ENCODE peak calls at places on chromosomes 16 and 17, in six cellular contexts. V, X, B, J, M and Y are unnamed samples. For H3K4me1, the result is how much of the 10 kb centered on the place peaks cover.

GRCh38 chr17:30530346-30531025 is 53.3 kb downstream of the GOSR1 start:
- DNase-seq in V (no peak), X (no peak), B (no peak), J (no peak), M (no peak), Y (no peak)

GRCh38 chr16:51009359-51009758 is 141.7 kb downstream of the SALL1 start:
- DNase-seq in V (no peak), X (no peak), B (no peak), J (no peak), M (no peak), Y (no peak)

GRCh38 chr17:75012320-75013076 is at the start of gene MRPL58:
- DNase-seq in V (peak), X (peak), B (peak), J (peak), M (peak), Y (peak)

GRCh38 chr17:78278139-78278741 is 46.8 kb downstream of the TMEM235 start:
- DNase-seq in V (no peak), X (no peak), B (no peak), J (no peak), M (no peak), Y (no peak)

GRCh38 chr17:83195330-83196087 is 116.1 kb downstream of the METRNL start:
- DNase-seq in V (peak), X (peak), B (peak), J (peak), M (no peak), Y (no peak)

GRCh38 chr16:22348296-22348695 is 26.1 kb downstream of the CDR2 start:
- DNase-seq in V (no peak), X (no peak), B (no peak), J (no peak), M (no peak), Y (no peak)

GRCh38 chr17:78409191-78409621 is 30.8 kb downstream of the PGS1 start:
- DNase-seq in V (peak), X (no peak), B (no peak), J (no peak), M (no peak), Y (no peak)

GRCh38 chr17:74512041-74512440 is 19.2 kb downstream of the CD300LB start:
- DNase-seq in V (no peak), X (peak), B (peak), J (no peak), M (no peak), Y (no peak)

GRCh38 chr17:28392491-28392890 is 13.5 kb downstream of the SLC46A1 start:
- DNase-seq in V (no peak), X (no peak), B (no peak), J (no peak), M (no peak), Y (no peak)

GRCh38 chr17:81550830-81551457 is 1.2 kb downstream of the FAAP100 start:
- DNase-seq in V (no peak), X (no peak), B (no peak), J (no peak), M (no peak), Y (no peak)

GRCh38 chr17:71530227-71530626 is 590.6 kb upstream of the SOX9 start:
- DNase-seq in V (no peak), X (no peak), B (no peak), J (no peak), M (no peak), Y (no peak)

GRCh38 chr16:77993111-77993571 is 29.2 kb upstream of the CLEC3A start:
- DNase-seq in V (no peak), X (no peak), B (peak), J (no peak), M (no peak), Y (no peak)

GRCh38 chr16:635573-636205 is 416 bp downstream of the METTL26 start:
- DNase-seq in V (no peak), X (no peak), B (no peak), J (no peak), M (no peak), Y (no peak)

GRCh38 chr17:77744268-77744988 is 214.1 kb upstream of the TNRC6C start:
- DNase-seq in V (no peak), X (no peak), B (no peak), J (peak), M (no peak), Y (no peak)

GRCh38 chr17:82299452-82299851 is 18.0 kb downstream of the CD7 start:
- DNase-seq in V (no peak), X (no peak), B (no peak), J (peak), M (no peak), Y (peak)

GRCh38 chr16:22191966-22192260 is 14.2 kb upstream of the EEF2K start:
- DNase-seq in V (no peak), X (no peak), B (no peak), J (no peak), M (peak), Y (peak)

GRCh38 chr17:10875984-10876555 is 38.2 kb upstream of the PIRT start:
- DNase-seq in V (no peak), X (no peak), B (peak), J (no peak), M (peak), Y (no peak)

GRCh38 chr17:48577330-48577945 is 712 bp downstream of the HOXB4 start:
- DNase-seq in V (no peak), X (no peak), B (peak), J (no peak), M (no peak), Y (no peak)

GRCh38 chr17:76585649-76586593 is at the start of gene ST6GALNAC2:
- DNase-seq in V (peak), X (peak), B (peak), J (no peak), M (peak), Y (no peak)

GRCh38 chr16:85863384-85863774 is 35.6 kb upstream of the IRF8 start:
- DNase-seq in V (no peak), X (no peak), B (no peak), J (no peak), M (no peak), Y (no peak)

GRCh38 chr16:66416981-66417700 is 10.0 kb upstream of the BEAN1 start:
- DNase-seq in V (no peak), X (no peak), B (no peak), J (no peak), M (no peak), Y (no peak)

GRCh38 chr17:73595068-73595865 is 49.0 kb downstream of the SDK2 start:
- DNase-seq in V (peak), X (no peak), B (peak), J (no peak), M (peak), Y (no peak)

GRCh38 chr16:88303890-88304819 is 78.6 kb upstream of the ZNF469 start:
- DNase-seq in V (no peak), X (peak), B (peak), J (no peak), M (peak), Y (no peak)

GRCh38 chr17:44071198-44071520 is 624 bp downstream of the G6PC3 start:
- DNase-seq in V (no peak), X (no peak), B (no peak), J (peak), M (no peak), Y (no peak)

GRCh38 chr16:30068750-30069574 is 3.4 kb downstream of the ALDOA start:
- DNase-seq in V (no peak), X (no peak), B (no peak), J (no peak), M (peak), Y (peak)

GRCh38 chr16:84007520-84007919 is 35.1 kb downstream of the SLC38A8 start:
- DNase-seq in V (no peak), X (peak), B (no peak), J (no peak), M (no peak), Y (no peak)

GRCh38 chr17:17675925-17676534 is 5.2 kb upstream of the RAI1 start:
- DNase-seq in V (no peak), X (no peak), B (no peak), J (no peak), M (no peak), Y (no peak)

GRCh38 chr17:80694992-80695912 is 150.6 kb downstream of the RPTOR start:
- DNase-seq in V (no peak), X (no peak), B (no peak), J (no peak), M (no peak), Y (no peak)

GRCh38 chr16:85570213-85570734 is 42.8 kb upstream of the GSE1 start:
- DNase-seq in V (no peak), X (no peak), B (no peak), J (no peak), M (no peak), Y (no peak)

GRCh38 chr16:88754912-88755744 is 29.9 kb downstream of the PIEZO1 start:
- DNase-seq in V (no peak), X (no peak), B (peak), J (no peak), M (no peak), Y (peak)

GRCh38 chr16:28213396-28213795 is 1.6 kb upstream of the XPO6 start:
- DNase-seq in V (no peak), X (no peak), B (no peak), J (no peak), M (no peak), Y (no peak)

GRCh38 chr17:2057130-2057713 is 2.3 kb downstream of the HIC1 start:
- DNase-seq in V (no peak), X (no peak), B (peak), J (peak), M (peak), Y (no peak)
- H3K4me3 ChIP-seq in V (peak), X (no peak), B (peak), J (peak), M (no peak), Y (no peak)

DNA sequence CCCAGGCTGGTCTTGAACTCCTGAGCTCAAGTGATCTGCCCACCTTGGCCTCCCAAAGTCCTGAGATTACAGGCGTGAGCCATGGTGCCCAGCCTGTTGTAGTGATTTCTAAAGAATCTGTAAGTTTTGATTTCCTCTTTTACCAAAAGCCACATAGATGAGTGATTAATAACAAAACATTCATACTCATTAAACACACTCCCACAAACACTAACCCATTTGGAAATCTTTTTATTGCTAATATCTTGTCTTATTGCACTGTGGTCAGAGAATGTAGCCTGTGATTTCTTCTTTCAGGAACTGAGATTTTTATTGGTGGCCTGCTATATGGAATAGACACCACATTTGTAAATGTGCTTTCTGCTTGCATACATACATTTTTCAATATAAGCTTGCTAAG is 31.6 kb downstream of the MYH10 start:
- DNase-seq in V (no peak), X (no peak), B (no peak), J (no peak), M (no peak), Y (no peak)
- H3K4me1 ChIP-seq in V (under half), X (under half), B (under half), J (under half), M (under half), Y (under half)

DNA sequence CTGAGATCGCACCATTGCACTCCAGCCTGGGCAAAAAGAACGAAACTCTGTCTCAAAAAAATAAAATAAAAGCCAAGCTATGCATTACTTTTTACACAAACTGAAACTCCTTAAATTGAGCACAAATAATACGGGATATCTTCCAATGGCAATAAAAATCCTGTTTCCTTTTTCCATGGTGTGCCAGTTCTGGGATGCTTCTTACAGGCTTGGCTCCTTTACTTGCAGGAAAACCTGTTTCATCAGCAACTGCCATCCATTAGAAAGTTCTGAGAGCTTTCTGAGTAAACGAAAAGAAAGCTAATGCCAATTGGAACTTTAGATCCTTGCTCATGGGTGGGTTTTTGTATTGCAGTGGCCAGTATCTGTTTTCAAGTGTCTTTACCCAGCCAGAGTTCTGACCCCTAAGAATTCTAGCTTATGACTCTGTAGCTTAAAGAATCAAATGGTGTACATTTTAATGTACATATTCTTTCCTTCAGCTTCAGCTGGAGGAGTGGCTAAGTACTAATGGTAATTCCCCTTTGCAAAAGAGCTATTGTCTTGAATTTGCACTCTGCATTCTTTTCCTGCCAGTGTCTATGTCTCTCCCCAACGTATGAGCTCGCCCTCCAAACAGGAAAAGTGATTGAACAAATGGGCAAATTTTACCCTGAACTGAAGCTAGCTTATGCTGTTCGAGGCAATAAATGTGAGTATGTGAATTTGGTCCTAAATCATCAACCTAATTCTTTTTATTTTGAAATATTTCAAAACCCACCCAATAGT is 21.5 kb upstream of the DDX19A start:
- DNase-seq in V (no peak), X (no peak), B (no peak), J (no peak), M (no peak), Y (no peak)
- H3K27ac ChIP-seq in V (no peak), X (no peak), B (no peak), J (no peak), M (no peak), Y (no peak)

GRCh38 chr16:53041196-53041977 is 11.3 kb downstream of the CHD9NB start:
- DNase-seq in V (no peak), X (peak), B (peak), J (peak), M (no peak), Y (no peak)
- H3K4me3 ChIP-seq in V (no peak), X (no peak), B (no peak), J (peak), M (no peak), Y (no peak)